ENCODE peak calls at places on chromosomes 4 and X, in ten cellular contexts. N is activated naive CD8-positive, alpha-beta T cell treated with anti-CD3 and anti-CD28 coated beads for 36 hours; C is Ammon's horn; D is D341Med; Y is foreskin fibroblast; F is caudate nucleus; X is adipocyte; T is head of caudate nucleus; V is LNCaP clone FGC; E is thyroid gland. S is an unnamed sample.

GRCh38 chrX:66200855-66201795 is 37.1 kb downstream of the HEPH start:
- DNase-seq in N (no peak), C (no peak), D (no peak), Y (peak; percentile 0), F (no peak), X (peak; percentile 62), T (no peak), V (no peak), E (no peak), S (peak; percentile 3)

GRCh38 chr4:136241221-136241986 is 1290.9 kb downstream of the PCDH18 start:
- DNase-seq in N (no peak), C (no peak), D (no peak), Y (no peak), F (no peak), X (peak; percentile 46), T (no peak), V (no peak), E (no peak), S (no peak)

GRCh38 chrX:140050906-140051305 is 85.6 kb upstream of the CXorf66 start:
- DNase-seq in N (no peak), C (peak; percentile 16), D (peak; percentile 9), Y (no peak), F (no peak), X (peak; percentile 15), T (no peak), V (peak; percentile 0), E (no peak), S (no peak)

GRCh38 chrX:15853586-15854079 is 980 bp downstream of the AP1S2 start:
- DNase-seq in N (no peak), C (no peak), D (no peak), Y (no peak), F (no peak), X (peak; percentile 40), T (no peak), V (no peak), E (no peak), S (no peak)

GRCh38 chr4:137116144-137116543 is 416.1 kb downstream of the PCDH18 start:
- DNase-seq in N (no peak), C (no peak), D (no peak), Y (no peak), F (no peak), X (no peak), T (no peak), V (no peak), E (no peak), S (no peak)

GRCh38 chrX:39904816-39905474 is 192.8 kb downstream of the BCOR start:
- DNase-seq in N (no peak), C (no peak), D (no peak), Y (no peak), F (no peak), X (no peak), T (no peak), V (no peak), E (no peak), S (no peak)

GRCh38 chrX:41952102-41952501 is 28.7 kb upstream of the CASK start:
- DNase-seq in N (no peak), C (no peak), D (peak; percentile 28), Y (no peak), F (no peak), X (no peak), T (no peak), V (no peak), E (no peak), S (no peak)

GRCh38 chr4:109969087-109969486 is 56.4 kb downstream of the EGF start:
- DNase-seq in N (no peak), C (no peak), D (no peak), Y (no peak), F (no peak), X (no peak), T (no peak), V (no peak), E (no peak), S (no peak)

GRCh38 chr4:5033266-5033945 is 14.1 kb upstream of the CYTL1 start:
- DNase-seq in N (no peak), C (peak; percentile 57), D (no peak), Y (no peak), F (no peak), X (peak; percentile 30), T (no peak), V (no peak), E (peak; percentile 8), S (no peak)

S was measured in AG09309.